ENCODE peak calls at places on chromosomes 12 and 14, in six cellular contexts. L is spleen, Z is body of pancreas, V is K562, D is fibroblast of lung, O is neural progenitor cell. S is an unnamed sample.

GRCh38 chr14:100558966-100559365 is 28.3 kb downstream of the BEGAIN start:
- DNase-seq in D (no peak), Z (no peak), L (no peak), V (no peak), O (no peak), S (no peak)

GRCh38 chr14:66709292-66709691 is 201.3 kb downstream of the GPHN start:
- DNase-seq in Z (no peak), L (no peak), D (peak; percentile 24), V (no peak), O (no peak), S (peak; percentile 64)

GRCh38 chr12:51821423-51822260 is 26.9 kb downstream of the FIGNL2 start:
- DNase-seq in L (peak; percentile 84), O (peak; percentile 66), D (no peak), Z (peak; percentile 15), V (no peak), S (no peak)

GRCh38 chr14:81412779-81413178 is 12.7 kb upstream of the STON2 start:
- DNase-seq in O (no peak), D (no peak), Z (no peak), L (no peak), V (no peak), S (no peak)

GRCh38 chr14:62179367-62180018 is 417.3 kb downstream of the SNAPC1 start:
- DNase-seq in O (peak; percentile 87), Z (peak; percentile 69), L (no peak), V (peak; percentile 4), D (peak; percentile 95), S (peak; percentile 82)

GRCh38 chr14:24179961-24180726 is 8.3 kb downstream of the REC8 start:
- DNase-seq in L (peak; percentile 41), D (peak; percentile 78), O (no peak), V (no peak), Z (no peak), S (peak; percentile 30)

GRCh38 chr12:121110211-121110940 is 22.3 kb upstream of the P2RX7 start:
- DNase-seq in D (peak; percentile 78), Z (peak; percentile 70), L (no peak), O (peak; percentile 72), V (peak; percentile 65), S (peak; percentile 53)

GRCh38 chr12:30046376-30046775 is 262.6 kb upstream of the TMTC1 start:
- DNase-seq in L (no peak), Z (no peak), V (no peak), D (no peak), O (no peak), S (no peak)

GRCh38 chr12:18580286-18580685 is 157.5 kb downstream of the PLCZ1 start:
- DNase-seq in O (no peak), D (peak; percentile 85), L (no peak), Z (no peak), V (no peak), S (no peak)

GRCh38 chr12:94098466-94098865 is 49.9 kb upstream of the PLXNC1 start:
- DNase-seq in L (no peak), O (no peak), V (no peak), D (peak; percentile 52), Z (no peak), S (peak; percentile 46)

GRCh38 chr12:55687746-55688145 is 20.0 kb downstream of the ITGA7 start:
- DNase-seq in D (no peak), V (no peak), O (no peak), L (peak; percentile 44), Z (no peak), S (peak; percentile 36)

GRCh38 chr12:130787445-130788410 is 51.3 kb downstream of the STX2 start:
- DNase-seq in Z (no peak), D (peak; percentile 49), V (no peak), L (no peak), O (peak; percentile 76), S (peak; percentile 72)

GRCh38 chr14:32378284-32378683 is 49.2 kb downstream of the AKAP6 start:
- DNase-seq in D (no peak), Z (no peak), L (no peak), O (no peak), V (no peak), S (no peak)

GRCh38 chr14:60649815-60650381 is 621 bp upstream of the SIX1 start:
- DNase-seq in D (peak; percentile 43), Z (no peak), O (peak; percentile 52), L (no peak), V (no peak), S (peak; percentile 40)

GRCh38 chr14:51575225-51576111 is 76.2 kb upstream of the FRMD6 start:
- DNase-seq in D (no peak), Z (no peak), O (no peak), V (no peak), L (no peak), S (no peak)

GRCh38 chr14:79659995-79660975 is 551.0 kb downstream of the DIO2 start:
- DNase-seq in D (no peak), O (no peak), L (no peak), Z (no peak), V (no peak), S (no peak)

GRCh38 chr14:83988274-83988673 is 1541.7 kb upstream of the FLRT2 start:
- DNase-seq in V (no peak), O (no peak), Z (no peak), L (no peak), D (peak; percentile 88), S (no peak)
- TF ChIP-seq CTCF in V (no peak), O (no peak), Z (peak; percentile 16), L (no peak), D (no peak), S (no peak)

GRCh38 chr12:75933136-75933535 is 98.4 kb downstream of the PHLDA1 start:
- DNase-seq in L (no peak), O (no peak), Z (no peak), V (no peak), D (peak; percentile 96), S (peak; percentile 95)
- H3K4me3 ChIP-seq in L (no peak overlapping the region), O (no peak overlapping the region), Z (no peak overlapping the region), V (no peak overlapping the region), D (no peak overlapping the region), S (no peak overlapping the region)

GRCh38 chr12:45959025-45959424 is 31.3 kb downstream of the SCAF11 start:
- DNase-seq in L (no peak), D (no peak), V (no peak), Z (no peak), O (no peak), S (no peak)
- H3K36me3 ChIP-seq in L (peaks cover 27% of the 10 kb centered on the region), D (no peaks in the 10 kb centered on the region), V (peaks cover 54% of the 10 kb centered on the region), Z (peaks cover 4% of the 10 kb centered on the region), O (peaks cover 11% of the 10 kb centered on the region), S (peaks cover 1% of the 10 kb centered on the region)

GRCh38 chr12:98492580-98493140 is 22.7 kb upstream of the TMPO start:
- DNase-seq in D (no peak), V (no peak), Z (no peak), O (peak; percentile 50), L (no peak), S (no peak)

GRCh38 chr12:98485792-98486347 is 29.5 kb upstream of the TMPO start:
- DNase-seq in V (no peak), Z (no peak), D (no peak), O (no peak), L (no peak), S (no peak)

GRCh38 chr12:98490491-98491453 is 24.6 kb upstream of the TMPO start:
- DNase-seq in L (peak; percentile 91), D (peak; percentile 85), V (peak; percentile 67), O (peak; percentile 93), Z (peak; percentile 92), S (peak; percentile 75)
- TF ChIP-seq CTCF in L (peak; percentile 91), D (peak; percentile 91), V (peak; percentile 88), O (peak; percentile 96), Z (peak; percentile 97), S (peak; percentile 82)

S was measured in bronchial epithelial cell.